ENCODE peak calls at places on chromosomes 11 and 22, in eight cellular contexts. H is T47D; T is hippocampal formation; A is NAMALWA; R is stimulated activated naive CD4-positive, alpha-beta T cell; L is EL; I is stimulated activated CD4-positive, alpha-beta T cell treated with anti-CD3 and anti-CD28 coated beads, Interleukin-2, amount 100 ng/mL, for 24 hours; O is sciatic nerve. M is an unnamed sample.
A peak's percentile ranks its signal among the peaks of the same experiment; 100 is the strongest.

GRCh38 chr22:18091478-18091877 is 13.7 kb downstream of the PEX26 start:
- DNase-seq in L (no peak), A (no peak), T (no peak), O (no peak), H (no peak), R (no peak), I (no peak), M (no peak)

GRCh38 chr22:32587449-32587848 is 112.8 kb downstream of the FBXO7 start:
- DNase-seq in L (no peak), O (peak; percentile 77), T (no peak), R (no peak), A (no peak), H (no peak), I (no peak), M (no peak)

GRCh38 chr11:118699508-118700220 is 20.2 kb upstream of the TREH start:
- DNase-seq in R (peak; percentile 89), L (no peak), A (no peak), T (no peak), H (no peak), O (no peak), I (no peak), M (no peak)

GRCh38 chr11:38788591-38788990 is 2190.6 kb upstream of the RAG2 start:
- DNase-seq in T (no peak), I (no peak), O (no peak), H (no peak), A (no peak), L (no peak), R (no peak), M (no peak)

GRCh38 chr11:66710384-66710930 is 18.6 kb downstream of the SPTBN2 start:
- DNase-seq in O (no peak), R (no peak), I (no peak), T (no peak), H (no peak), L (no peak), A (no peak), M (no peak)

GRCh38 chr11:130427049-130427388 is 1.4 kb downstream of the ADAMTS8 start:
- DNase-seq in O (no peak), L (no peak), I (no peak), A (no peak), H (no peak), T (no peak), R (no peak), M (no peak)

GRCh38 chr11:8826901-8827560 is 84.0 kb upstream of the AKIP1 start:
- DNase-seq in I (no peak), A (no peak), O (no peak), L (no peak), H (no peak), T (no peak), R (no peak), M (peak; percentile 13)

GRCh38 chr22:36144886-36145541 is 15.5 kb downstream of the APOL3 start:
- DNase-seq in A (peak; percentile 53), I (no peak), R (peak; percentile 22), O (peak; percentile 70), L (peak; percentile 76), H (peak; percentile 11), T (peak; percentile 57), M (peak; percentile 51)

GRCh38 chr11:86135319-86135714 is 66.4 kb upstream of the PICALM start:
- DNase-seq in A (no peak), I (no peak), L (no peak), R (no peak), H (no peak), T (no peak), O (no peak), M (no peak)

GRCh38 chr11:109956124-109956793 is 136.9 kb upstream of the ZC3H12C start:
- DNase-seq in I (no peak), R (no peak), T (no peak), L (no peak), H (no peak), O (no peak), A (no peak), M (no peak)

GRCh38 chr11:106642331-106642730 is 375.9 kb downstream of the GUCY1A2 start:
- DNase-seq in O (no peak), A (no peak), L (peak; percentile 17), T (no peak), H (no peak), I (no peak), R (no peak), M (peak; percentile 89)

GRCh38 chr11:123742334-123742733 is 874 bp upstream of the ZNF202 start:
- DNase-seq in T (no peak), L (no peak), H (no peak), R (peak; percentile 31), O (no peak), I (no peak), A (no peak), M (no peak)